ENCODE peak calls at places on chromosomes 3 and 15, in five cellular contexts. N, H, V, F and J are unnamed samples.

GRCh38 chr15:32851619-32852416 is 134.0 kb downstream of the GREM1 start:
- DNase-seq in N (no peak), H (peak; percentile 30), V (no peak), F (no peak), J (no peak)

GRCh38 chr3:106628407-106628806 is 748.8 kb upstream of the CCDC54 start:
- DNase-seq in N (no peak), H (peak; percentile 5), V (no peak), F (no peak), J (no peak)

GRCh38 chr3:71172951-71173350 is 410.6 kb downstream of the FOXP1 start:
- DNase-seq in N (no peak), H (no peak), V (no peak), F (no peak), J (no peak)

GRCh38 chr3:160140756-160141155 is 84.5 kb upstream of the C3orf80 start:
- DNase-seq in N (no peak), H (no peak), V (no peak), F (no peak), J (no peak)

GRCh38 chr15:83446904-83447708 is at the start of gene SH3GL3:
- DNase-seq in N (peak; percentile 78), H (no peak), V (peak; percentile 76), F (peak; percentile 93), J (peak; percentile 84)

GRCh38 chr3:109178701-109179100 is 42.2 kb downstream of the C3orf85 start:
- DNase-seq in N (no peak), H (no peak), V (no peak), F (no peak), J (no peak)

GRCh38 chr3:14210843-14211594 is 32.4 kb downstream of the LSM3 start:
- DNase-seq in N (no peak), H (no peak), V (no peak), F (no peak), J (no peak)

GRCh38 chr3:61864886-61865285 is 303.5 kb downstream of the PTPRG start:
- DNase-seq in N (no peak), H (no peak), V (no peak), F (no peak), J (no peak)

GRCh38 chr15:93474728-93475127 is 385.7 kb upstream of the RGMA start:
- DNase-seq in N (no peak), H (no peak), V (no peak), F (no peak), J (no peak)

GRCh38 chr3:187914231-187914630 is 169.0 kb upstream of the BCL6 start:
- DNase-seq in N (peak; percentile 21), H (no peak), V (no peak), F (peak; percentile 29), J (no peak)

GRCh38 chr3:183897606-183898384 is 13.1 kb upstream of the PARL start:
- DNase-seq in N (no peak), H (no peak), V (no peak), F (no peak), J (no peak)

GRCh38 chr3:28308196-28308595 is 40.3 kb upstream of the ZCWPW2 start:
- DNase-seq in N (no peak), H (no peak), V (no peak), F (no peak), J (no peak)

GRCh38 chr3:82643948-82644347 is 882.5 kb upstream of the GBE1 start:
- DNase-seq in N (no peak), H (no peak), V (no peak), F (peak; percentile 45), J (no peak)

GRCh38 chr15:83248151-83248851 is 36.2 kb downstream of the BNC1 start:
- DNase-seq in N (peak; percentile 19), H (no peak), V (no peak), F (peak; percentile 72), J (no peak)

GRCh38 chr3:99817437-99818240 is at the start of gene CMSS1:
- DNase-seq in N (peak; percentile 96), H (peak; percentile 50), V (peak; percentile 96), F (peak; percentile 95), J (peak; percentile 95)
- TF ChIP-seq CTCF in N (no peak), H (peak; percentile 41), V (peak; percentile 40), F (peak; percentile 20), J (no peak)

GRCh38 chr3:134359121-134360010 is 14.9 kb downstream of the AMOTL2 start:
- DNase-seq in N (no peak), H (no peak), V (peak; percentile 54), F (no peak), J (no peak)

GRCh38 chr3:134360046-134360445 is 14.2 kb downstream of the AMOTL2 start:
- DNase-seq in N (no peak), H (no peak), V (no peak), F (no peak), J (no peak)

GRCh38 chr3:134357261-134357913 is 16.9 kb downstream of the AMOTL2 start:
- DNase-seq in N (no peak), H (no peak), V (no peak), F (no peak), J (no peak)

GRCh38 chr3:134356411-134357040 is 17.7 kb downstream of the AMOTL2 start:
- DNase-seq in N (no peak), H (no peak), V (no peak), F (no peak), J (no peak)

GRCh38 chr3:134357914-134358811 is 16.1 kb downstream of the AMOTL2 start:
- DNase-seq in N (no peak), H (no peak), V (no peak), F (peak; percentile 75), J (peak; percentile 67)
- H3K27ac ChIP-seq in N (peak overlapping the region; percentile 74), H (peak overlapping the region; percentile 55), V (peak overlapping the region; percentile 100), F (peak overlapping the region; percentile 99), J (peak overlapping the region; percentile 87)

DNA sequence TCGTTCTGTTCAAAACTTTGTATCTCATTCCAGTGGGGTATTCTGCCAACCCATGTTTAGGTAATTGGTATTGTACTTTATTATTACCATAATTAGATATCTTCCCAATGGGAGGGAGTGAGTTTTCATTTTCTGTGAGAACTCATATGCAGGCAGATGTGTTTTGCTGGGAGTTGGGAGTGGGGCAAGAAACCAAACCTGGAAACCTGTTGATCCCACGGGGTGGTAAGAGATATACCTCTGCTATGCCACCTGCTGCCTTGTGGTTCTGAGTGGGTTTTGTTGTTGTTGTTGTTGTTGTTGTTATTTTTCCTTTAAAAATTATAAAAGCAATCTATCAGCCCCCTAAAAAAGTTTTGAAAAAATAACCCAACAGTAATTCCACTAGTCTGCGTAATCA is 32.1 kb downstream of the ZNF592 start:
- DNase-seq in N (no peak), H (no peak), V (no peak), F (no peak), J (no peak)
- H3K36me3 ChIP-seq in N (peaks cover 66% of the 10 kb centered on the region), H (peaks cover 18% of the 10 kb centered on the region), V (peaks cover 36% of the 10 kb centered on the region), F (peaks cover 22% of the 10 kb centered on the region), J (peaks cover 42% of the 10 kb centered on the region)

GRCh38 chr15:43293402-43293801 is 26.7 kb upstream of the TGM5 start:
- DNase-seq in N (no peak), H (no peak), V (no peak), F (peak; percentile 50), J (no peak)
- TF ChIP-seq CTCF in N (no peak), H (no peak), V (no peak), F (no peak), J (no peak)

DNA sequence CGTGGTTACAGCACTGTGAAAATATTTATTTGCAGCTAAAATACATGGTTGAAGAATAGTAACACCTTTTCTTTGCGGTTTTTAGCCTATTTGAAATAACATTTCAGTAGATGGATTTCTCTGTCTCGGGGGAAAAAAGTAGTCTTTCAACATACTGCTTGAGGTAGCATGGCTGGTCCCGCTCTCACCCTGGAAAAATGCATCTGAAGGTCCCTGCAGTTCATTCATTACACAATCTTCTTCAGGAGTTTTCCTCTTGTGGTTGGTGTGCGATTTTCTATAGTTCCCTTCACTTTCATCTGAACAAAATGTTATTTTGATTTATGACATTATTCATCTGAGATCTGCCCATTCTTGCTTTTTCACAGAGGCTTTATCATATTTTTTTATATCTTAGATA is 75.9 kb downstream of the STRIT1 start:
- DNase-seq in N (no peak), H (no peak), V (no peak), F (no peak), J (no peak)
- H3K27ac ChIP-seq in N (no peak overlapping the region), H (no peak overlapping the region), V (no peak overlapping the region), F (no peak overlapping the region), J (no peak overlapping the region)